ENCODE peak calls at places on chromosome 12, in six cellular contexts. F, Y, H, U, I and Z are unnamed samples.

GRCh38 chr12:112420740-112421139 is 2.0 kb downstream of the PTPN11 start:
- DNase-seq in F (no peak), Y (no peak), H (no peak), U (no peak), I (no peak), Z (no peak)

GRCh38 chr12:98592825-98593322 is 612 bp upstream of the SLC25A3 start:
- DNase-seq in F (no peak), Y (no peak), H (no peak), U (no peak), I (no peak), Z (no peak)

GRCh38 chr12:126182619-126183236 is 1117.5 kb downstream of the AACS start:
- DNase-seq in F (no peak), Y (no peak), H (no peak), U (no peak), I (peak; percentile 0), Z (no peak)

GRCh38 chr12:48336066-48336465 is 14.7 kb downstream of the ZNF641 start:
- DNase-seq in F (no peak), Y (peak; percentile 33), H (no peak), U (no peak), I (peak; percentile 3), Z (no peak)

GRCh38 chr12:46915082-46915481 is 89.3 kb upstream of the SLC38A4 start:
- DNase-seq in F (peak; percentile 46), Y (no peak), H (no peak), U (peak; percentile 41), I (peak; percentile 97), Z (no peak)

GRCh38 chr12:61915420-61915819 is 344.8 kb upstream of the USP15 start:
- DNase-seq in F (no peak), Y (no peak), H (no peak), U (no peak), I (no peak), Z (no peak)

GRCh38 chr12:96257550-96258392 is 63.6 kb downstream of the ELK3 start:
- DNase-seq in F (no peak), Y (no peak), H (no peak), U (no peak), I (peak; percentile 34), Z (no peak)

GRCh38 chr12:132315507-132315906 is 13.9 kb downstream of the GALNT9 start:
- DNase-seq in F (no peak), Y (no peak), H (no peak), U (no peak), I (no peak), Z (peak; percentile 60)

DNA sequence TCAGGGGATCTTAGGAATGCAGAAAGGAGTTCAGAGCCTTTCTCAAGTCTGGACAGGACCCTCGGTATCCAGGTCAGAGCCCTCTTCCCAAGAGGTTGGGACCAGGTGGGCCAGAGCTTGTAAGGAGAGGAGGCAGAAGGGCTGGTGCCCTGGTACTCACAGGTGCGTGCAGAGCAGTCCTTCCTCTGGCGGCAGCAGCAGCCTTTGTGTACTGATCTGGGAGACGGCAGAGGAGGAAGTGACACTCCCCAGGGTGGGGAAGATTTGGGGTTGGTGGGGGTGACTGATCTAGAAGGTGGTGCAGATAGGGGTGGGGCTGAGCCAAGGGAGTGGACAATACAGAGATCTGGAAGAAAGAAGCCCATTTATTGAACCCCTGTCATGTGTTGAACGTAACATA is at the start of gene ITGB7:
- DNase-seq in F (no peak), Y (peak; percentile 93), H (peak; percentile 46), U (no peak), I (no peak), Z (no peak)
- H3K4me3 ChIP-seq in F (no peak within 1 kb of the TSS), Y (peak within 1 kb of the TSS; percentile 74), H (no peak within 1 kb of the TSS), U (no peak within 1 kb of the TSS), I (no peak within 1 kb of the TSS), Z (peak within 1 kb of the TSS; percentile 11)

GRCh38 chr12:43004908-43005307 is 415.4 kb upstream of the PRICKLE1 start:
- DNase-seq in F (no peak), Y (no peak), H (no peak), U (no peak), I (no peak), Z (no peak)
- H3K4me3 ChIP-seq in F (no peak overlapping the region), Y (no peak overlapping the region), H (no peak overlapping the region), U (no peak overlapping the region), I (no peak overlapping the region), Z (no peak overlapping the region)

GRCh38 chr12:116959198-116959460 is 48.4 kb downstream of the FBXW8 start:
- DNase-seq in F (no peak), Y (no peak), H (no peak), U (no peak), I (no peak), Z (no peak)

GRCh38 chr12:116962197-116962596 is 51.4 kb downstream of the FBXW8 start:
- DNase-seq in F (no peak), Y (peak; percentile 60), H (no peak), U (no peak), I (no peak), Z (no peak)

GRCh38 chr12:116958402-116959197 is 47.9 kb downstream of the FBXW8 start:
- DNase-seq in F (no peak), Y (no peak), H (no peak), U (no peak), I (peak; percentile 23), Z (no peak)

GRCh38 chr12:116962783-116963356 is 52.1 kb downstream of the FBXW8 start:
- DNase-seq in F (no peak), Y (no peak), H (no peak), U (no peak), I (no peak), Z (no peak)

DNA sequence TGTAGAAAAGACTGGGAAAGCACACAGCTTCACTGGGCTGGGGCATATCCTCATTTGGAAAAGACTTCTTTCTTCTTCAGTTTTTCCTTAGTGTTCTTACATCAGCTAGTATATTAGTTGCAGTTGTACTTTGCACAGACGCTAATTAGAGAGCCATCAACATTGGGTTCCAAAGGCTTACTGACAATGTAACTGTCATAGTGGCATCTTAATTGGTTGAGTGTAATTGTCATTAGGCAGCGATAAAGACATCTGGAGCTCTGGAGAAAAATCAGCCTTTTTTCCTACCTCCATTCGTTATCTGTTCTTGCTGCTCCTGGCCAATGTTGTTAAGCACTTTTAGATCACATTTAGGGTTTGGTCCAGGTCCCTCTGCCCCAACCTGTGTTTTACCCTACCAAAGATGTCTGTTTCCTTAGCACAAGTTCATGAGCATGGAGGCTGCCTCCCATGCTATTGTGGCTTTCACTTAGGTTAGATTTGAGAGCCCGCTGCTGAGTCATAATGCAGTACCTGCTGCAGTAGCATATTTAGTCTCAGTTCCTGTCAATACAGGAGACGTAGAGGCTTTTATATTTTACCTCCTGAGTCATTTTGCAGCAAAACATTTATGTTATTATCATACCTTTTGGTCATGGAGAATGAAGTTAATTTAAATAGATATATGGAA is 49.2 kb downstream of the FBXW8 start:
- DNase-seq in F (no peak), Y (no peak), H (no peak), U (no peak), I (no peak), Z (no peak)
- H3K4me3 ChIP-seq in F (no peak overlapping the region), Y (no peak overlapping the region), H (no peak overlapping the region), U (no peak overlapping the region), I (no peak overlapping the region), Z (no peak overlapping the region)

GRCh38 chr12:32140867-32141266 is 34.2 kb downstream of the BICD1 start:
- DNase-seq in F (no peak), Y (no peak), H (no peak), U (no peak), I (no peak), Z (no peak)
- H3K4me3 ChIP-seq in F (no peak overlapping the region), Y (no peak overlapping the region), H (no peak overlapping the region), U (no peak overlapping the region), I (no peak overlapping the region), Z (no peak overlapping the region)

DNA sequence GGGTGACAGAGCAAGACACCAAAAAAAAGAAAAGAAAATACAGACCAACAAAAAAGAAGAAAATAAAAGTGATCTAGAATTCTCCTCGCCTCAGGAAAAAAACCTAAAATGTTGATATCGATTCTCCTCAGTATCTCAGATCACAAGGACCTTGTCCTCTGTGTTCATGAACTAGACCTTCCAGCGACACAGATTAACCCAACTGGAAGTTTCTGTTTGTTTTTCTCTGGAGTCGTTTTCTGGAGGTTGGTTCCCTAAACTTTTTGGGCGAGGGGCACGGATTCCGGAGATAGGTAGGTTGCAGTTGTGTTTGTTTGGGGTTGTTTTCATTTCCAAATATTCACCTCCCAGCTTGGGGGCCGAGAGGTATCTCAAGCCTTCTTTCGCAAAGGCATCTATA is 559 bp upstream of the RFC5 start:
- DNase-seq in F (no peak), Y (no peak), H (no peak), U (no peak), I (no peak), Z (no peak)
- H3K4me3 ChIP-seq in F (peak overlapping the region; percentile 95), Y (peak overlapping the region; percentile 89), H (peak overlapping the region; percentile 96), U (peak overlapping the region; percentile 40), I (peak overlapping the region; percentile 84), Z (peak overlapping the region; percentile 86)

DNA sequence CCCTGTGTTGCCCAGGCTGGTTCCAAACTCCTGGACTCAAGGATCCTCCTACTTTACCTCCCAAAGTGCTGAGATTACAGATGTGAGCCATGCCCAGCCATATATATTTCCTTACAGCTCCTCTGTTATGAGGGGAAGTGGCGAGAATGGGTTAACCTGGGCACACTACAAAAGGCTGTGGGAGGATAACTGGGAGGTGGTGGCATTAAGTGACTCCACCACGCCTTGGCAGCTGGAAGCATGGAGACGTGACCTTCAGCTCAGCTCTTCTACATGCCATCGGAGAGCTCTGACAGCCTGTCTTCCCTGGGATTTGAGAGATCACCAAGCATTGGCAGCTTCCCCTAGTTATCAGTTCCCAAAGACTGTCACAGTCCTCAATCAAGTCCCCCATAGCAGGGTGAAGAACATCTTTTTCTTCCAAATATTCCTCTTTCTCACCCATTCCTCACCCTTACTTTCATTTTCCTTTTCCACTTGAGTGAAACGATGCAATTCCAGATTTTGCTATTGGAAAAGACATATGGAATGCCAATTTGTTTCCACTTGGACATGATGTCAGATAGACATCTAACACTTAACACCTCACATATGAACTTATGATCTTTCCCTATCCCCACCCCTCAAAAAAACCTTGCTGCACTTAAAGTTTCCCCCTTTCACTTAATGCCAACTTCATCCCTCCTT is 48.5 kb downstream of the PHLDA1 start:
- DNase-seq in F (no peak), Y (peak; percentile 9), H (no peak), U (no peak), I (peak; percentile 50), Z (no peak)
- H3K4me3 ChIP-seq in F (peak overlapping the region; percentile 20), Y (no peak overlapping the region), H (no peak overlapping the region), U (peak overlapping the region; percentile 55), I (peak overlapping the region; percentile 74), Z (no peak overlapping the region)

GRCh38 chr12:20501958-20502357 is 133.6 kb downstream of the PDE3A start:
- DNase-seq in F (no peak), Y (no peak), H (no peak), U (no peak), I (no peak), Z (no peak)
- H3K4me3 ChIP-seq in F (no peak overlapping the region), Y (no peak overlapping the region), H (no peak overlapping the region), U (no peak overlapping the region), I (no peak overlapping the region), Z (no peak overlapping the region)